ENCODE peak calls at places on chromosome 21, in four cellular contexts. N is astrocyte, F is pancreas, S is PC-3. X is an unnamed sample. For H3K27me3, the result is how much of the 10 kb centered on the place peaks cover.

GRCh38 chr21:27233514-27233913 is 266.6 kb upstream of the ADAMTS5 start:
- DNase-seq in F (no peak), S (no peak), N (no peak), X (no peak)

GRCh38 chr21:46297311-46298082 is 11.4 kb downstream of the YBEY start:
- DNase-seq in F (no peak), N (no peak), S (no peak), X (no peak)

GRCh38 chr21:45865106-45865835 is 116.3 kb upstream of the COL6A1 start:
- DNase-seq in S (peak), N (peak), F (no peak), X (no peak)

GRCh38 chr21:25563399-25564116 is 43.7 kb downstream of the MRPL39 start:
- DNase-seq in S (no peak), F (no peak), N (peak), X (no peak)

GRCh38 chr21:14270631-14271030 is 54.7 kb downstream of the RBM11 start:
- DNase-seq in F (no peak), N (no peak), S (no peak), X (no peak)

GRCh38 chr21:45948576-45949141 is 32.9 kb upstream of the COL6A1 start:
- DNase-seq in F (no peak), N (no peak), S (no peak), X (no peak)

GRCh38 chr21:35925497-35925896 is 134.8 kb downstream of the SETD4 start:
- DNase-seq in F (peak), S (peak), N (peak), X (no peak)

GRCh38 chr21:34364921-34365320 is 1.1 kb downstream of the KCNE2 start:
- DNase-seq in F (no peak), N (no peak), S (no peak), X (no peak)

GRCh38 chr21:28228624-28228995 is 764.1 kb downstream of the LTN1 start:
- DNase-seq in N (no peak), S (no peak), F (no peak), X (no peak)

GRCh38 chr21:42056996-42057689 is 14.0 kb upstream of the UMODL1 start:
- DNase-seq in N (peak), F (peak), S (peak), X (no peak)
- H3K27me3 ChIP-seq in N (under half), F (under half), S (under half), X (under half)

GRCh38 chr21:41043008-41043407 is 125.0 kb upstream of the BACE2 start:
- DNase-seq in F (no peak), N (no peak), S (peak), X (no peak)
- TF ChIP-seq CTCF in F (no peak), N (no peak), S (peak), X (no peak)

GRCh38 chr21:43917515-43918384 is 52.7 kb downstream of the AGPAT3 start:
- DNase-seq in N (no peak), F (no peak), S (peak), X (no peak)
- H3K4me3 ChIP-seq in N (no peak), F (no peak), S (no peak), X (peak)

GRCh38 chr21:33057385-33057940 is 12.5 kb upstream of the OLIG1 start:
- DNase-seq in N (no peak), S (no peak), F (no peak), X (no peak)

GRCh38 chr21:33058468-33059318 is 11.2 kb upstream of the OLIG1 start:
- DNase-seq in N (no peak), S (no peak), F (peak), X (no peak)

GRCh38 chr21:33051925-33052324 is 18.0 kb upstream of the OLIG1 start:
- DNase-seq in F (no peak), N (no peak), S (no peak), X (no peak)

GRCh38 chr21:33059319-33059894 is 10.5 kb upstream of the OLIG1 start:
- DNase-seq in N (no peak), F (no peak), S (no peak), X (no peak)

GRCh38 chr21:33053986-33054385 is 16.0 kb upstream of the OLIG1 start:
- DNase-seq in N (no peak), F (no peak), S (no peak), X (no peak)
- H3K27me3 ChIP-seq in N (under half), F (under half), S (half or more), X (half or more)

DNA sequence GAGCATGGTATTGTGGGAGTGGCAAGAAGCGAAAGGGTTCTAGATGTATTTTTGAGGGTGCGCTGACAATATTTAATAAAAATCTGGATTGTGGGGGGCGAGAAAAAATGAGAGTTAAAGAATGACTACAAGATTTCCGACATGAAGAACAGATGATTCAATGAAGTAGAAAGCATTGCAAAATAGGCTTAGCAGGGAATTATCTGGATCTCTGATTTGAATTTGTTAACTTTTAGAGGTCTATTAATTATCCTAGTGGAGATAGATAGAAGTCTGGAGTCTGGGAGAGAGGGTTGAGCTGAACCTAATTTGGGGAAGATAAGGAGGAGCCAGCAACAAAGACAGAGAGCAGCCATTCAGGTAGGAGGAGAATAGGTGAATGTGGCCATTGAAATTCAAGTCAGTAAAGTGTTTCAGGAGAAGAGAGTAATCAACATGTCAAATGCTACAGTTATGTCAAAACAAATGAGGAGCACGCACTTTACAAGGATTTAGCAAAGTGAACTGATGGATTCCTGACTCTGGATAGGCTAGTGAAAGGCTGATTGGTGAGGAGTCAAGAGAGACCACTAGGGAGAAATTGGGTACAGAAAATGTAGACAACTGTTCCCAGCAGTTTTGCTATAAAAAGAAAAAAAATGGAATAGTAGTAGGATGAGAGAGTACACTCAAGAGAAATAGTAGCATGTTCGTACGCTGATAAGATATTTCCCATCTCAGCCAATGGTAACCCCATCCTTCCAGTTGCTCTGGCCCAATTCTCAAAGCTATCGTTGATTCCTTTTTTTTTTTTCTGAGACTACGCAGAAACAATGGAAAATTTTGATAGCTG is 393.2 kb upstream of the CXADR start:
- DNase-seq in S (no peak), N (no peak), F (no peak), X (no peak)
- TF ChIP-seq CTCF in S (no peak), N (no peak), F (no peak), X (no peak)

DNA sequence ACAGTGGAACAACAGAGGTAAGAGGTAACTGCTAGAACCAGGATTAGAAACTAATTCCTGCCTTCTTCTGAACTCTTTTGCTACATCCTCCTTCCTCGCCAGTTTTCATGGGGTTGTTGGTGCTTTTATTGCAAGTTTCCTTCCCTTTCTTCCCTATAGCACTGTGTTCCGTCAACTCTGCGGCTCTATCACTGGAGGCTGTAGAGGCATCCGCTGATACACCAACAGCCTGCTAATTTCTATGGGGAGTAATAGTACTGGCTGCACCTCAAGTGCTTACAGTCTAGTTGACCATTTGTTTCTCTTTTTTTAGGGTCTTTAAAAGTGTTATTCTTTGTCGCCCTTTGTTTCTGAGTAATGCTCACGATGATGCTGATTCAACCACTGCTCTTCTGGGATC is 781 bp downstream of the MIS18A start:
- DNase-seq in F (no peak), S (peak), N (no peak), X (no peak)
- H3K4me3 ChIP-seq in F (peak), S (peak), N (peak), X (peak)

GRCh38 chr21:41480086-41480690 is 27.8 kb downstream of the TMPRSS2 start:
- DNase-seq in S (no peak), N (no peak), F (peak), X (no peak)
- H3K27me3 ChIP-seq in S (under half), N (under half), F (under half), X (under half)

X was measured in BE2C.